ENCODE peak calls at places on chromosomes 2 and 18, in five cellular contexts. A is Peyer's patch, E is GM12864, Q is kidney, P is choroid plexus epithelial cell. J is an unnamed sample.

GRCh38 chr2:181106229-181106628 is 125.8 kb downstream of the UBE2E3 start:
- DNase-seq in P (no peak), A (no peak), Q (no peak), E (no peak), J (no peak)

GRCh38 chr2:20663196-20664070 is 3.5 kb upstream of the GDF7 start:
- DNase-seq in Q (peak; percentile 83), E (no peak), P (no peak), A (no peak), J (no peak)

GRCh38 chr2:142140434-142140845 is 9.6 kb upstream of the LRP1B start:
- DNase-seq in A (no peak), Q (no peak), P (peak; percentile 58), E (no peak), J (no peak)

GRCh38 chr2:14601070-14601770 is 31.3 kb upstream of the LRATD1 start:
- DNase-seq in A (peak; percentile 59), E (no peak), Q (no peak), P (no peak), J (no peak)

GRCh38 chr18:74773171-74773624 is 175.5 kb downstream of the ZNF407 start:
- DNase-seq in A (no peak), P (no peak), Q (no peak), E (peak; percentile 37), J (no peak)

GRCh38 chr2:158060160-158060861 is 41.4 kb upstream of the UPP2 start:
- DNase-seq in Q (no peak), P (no peak), A (no peak), E (no peak), J (no peak)

GRCh38 chr2:232621186-232621585 is 12.2 kb upstream of the EFHD1 start:
- DNase-seq in A (no peak), Q (peak; percentile 38), P (no peak), E (no peak), J (no peak)

GRCh38 chr2:69175795-69176715 is 163.1 kb downstream of the ANTXR1 start:
- DNase-seq in P (no peak), E (no peak), Q (no peak), A (no peak), J (no peak)

GRCh38 chr18:37364237-37364636 is 201.4 kb downstream of the CELF4 start:
- DNase-seq in Q (peak; percentile 84), E (no peak), P (no peak), A (no peak), J (no peak)

GRCh38 chr2:106193491-106193976 is 567 bp downstream of the UXS1 start:
- DNase-seq in E (no peak), A (peak; percentile 69), Q (no peak), P (peak; percentile 8), J (peak; percentile 45)

GRCh38 chr18:76445741-76446232 is 49.3 kb downstream of the ZNF516 start:
- DNase-seq in Q (no peak), A (no peak), E (no peak), P (no peak), J (no peak)

GRCh38 chr2:24121469-24121868 is 1.7 kb downstream of the PFN4 start:
- DNase-seq in Q (no peak), E (no peak), A (no peak), P (no peak), J (no peak)

GRCh38 chr2:7730449-7730848 is 813.2 kb downstream of the RNF144A start:
- DNase-seq in Q (no peak), E (no peak), A (no peak), P (no peak), J (no peak)

GRCh38 chr2:208334230-208334629 is 68.2 kb downstream of the PIKFYVE start:
- DNase-seq in A (peak; percentile 57), Q (no peak), P (no peak), E (no peak), J (no peak)

GRCh38 chr2:47696478-47696831 is 86.5 kb upstream of the MSH6 start:
- DNase-seq in A (no peak), E (no peak), P (no peak), Q (no peak), J (no peak)

GRCh38 chr18:48902023-48902855 is 48.5 kb downstream of the SMAD7 start:
- DNase-seq in Q (peak; percentile 98), P (peak; percentile 95), E (no peak), A (peak; percentile 78), J (peak; percentile 80)

GRCh38 chr2:222281495-222281894 is 17.3 kb downstream of the PAX3 start:
- DNase-seq in Q (no peak), A (no peak), P (no peak), E (no peak), J (no peak)
- TF ChIP-seq CTCF in Q (no peak), A (no peak), P (no peak), E (no peak), J (no peak)

GRCh38 chr2:149467461-149467860 is 120.1 kb downstream of the MMADHC start:
- DNase-seq in A (no peak), P (no peak), E (no peak), Q (no peak), J (no peak)
- TF ChIP-seq CTCF in A (no peak), P (no peak), E (no peak), Q (no peak), J (no peak)

GRCh38 chr2:16281451-16282330 is 341.3 kb downstream of the MYCN start:
- DNase-seq in Q (no peak), P (peak; percentile 8), A (no peak), E (no peak), J (no peak)
- TF ChIP-seq CTCF in Q (peak; percentile 49), P (peak; percentile 11), A (no peak), E (peak; percentile 47), J (no peak)

GRCh38 chr2:191866195-191866594 is 19.3 kb upstream of the CAVIN2 start:
- DNase-seq in P (no peak), A (no peak), Q (no peak), E (no peak), J (no peak)
- TF ChIP-seq CTCF in P (no peak), A (no peak), Q (no peak), E (no peak), J (no peak)

J was measured in CD14-positive monocyte.